ENCODE peak calls at places on chromosomes 1 and 21, in four cellular contexts. J is NT2/D1, T is fibroblast of lung, Y is mesendoderm. E is an unnamed sample. For H3K4me1, the result is how much of the 10 kb centered on the place peaks cover.

GRCh38 chr1:8133657-8134430 is 107.7 kb upstream of the ERRFI1 start:
- DNase-seq in J (no peak), T (peak), Y (no peak), E (peak)

GRCh38 chr1:245154429-245155185 is at the start of gene KIF26B:
- DNase-seq in J (no peak), T (peak), Y (peak), E (peak)

GRCh38 chr1:10380594-10381275 is 18.1 kb upstream of the PGD start:
- DNase-seq in J (no peak), T (peak), Y (no peak), E (peak)

GRCh38 chr1:164723296-164723731 is 164.3 kb downstream of the PBX1 start:
- DNase-seq in J (no peak), T (peak), Y (no peak), E (no peak)

GRCh38 chr1:37255111-37255795 is 219.1 kb upstream of the ZC3H12A start:
- DNase-seq in J (peak), T (no peak), Y (peak), E (peak)

GRCh38 chr1:117061986-117062415 is 1.9 kb downstream of the TTF2 start:
- DNase-seq in J (no peak), T (peak), Y (no peak), E (peak)

GRCh38 chr1:157580179-157580827 is 17.6 kb downstream of the FCRL4 start:
- DNase-seq in J (peak), T (peak), Y (peak), E (peak)

GRCh38 chr1:39683591-39684312 is 7.5 kb downstream of the HPCAL4 start:
- DNase-seq in J (no peak), T (no peak), Y (no peak), E (no peak)

GRCh38 chr1:98940680-98941079 is 64.0 kb downstream of the PLPPR5 start:
- DNase-seq in J (no peak), T (peak), Y (peak), E (peak)

GRCh38 chr1:159188375-159188788 is 16.3 kb upstream of the ACKR1 start:
- DNase-seq in J (peak), T (peak), Y (peak), E (peak)

GRCh38 chr1:236887081-236887480 is 92.0 kb downstream of the MTR start:
- DNase-seq in J (no peak), T (no peak), Y (no peak), E (no peak)

GRCh38 chr1:117372863-117373412 is 5.7 kb downstream of the MAN1A2 start:
- DNase-seq in J (no peak), T (peak), Y (no peak), E (no peak)

GRCh38 chr1:215794151-215794550 is 227.0 kb downstream of the KCTD3 start:
- DNase-seq in J (no peak), T (no peak), Y (no peak), E (no peak)

GRCh38 chr1:76153856-76154212 is 79.3 kb downstream of the ST6GALNAC3 start:
- DNase-seq in J (no peak), T (no peak), Y (no peak), E (no peak)

GRCh38 chr1:8706995-8707396 is 110.4 kb downstream of the RERE start:
- DNase-seq in J (no peak), T (peak), Y (peak), E (no peak)

GRCh38 chr21:33433001-33433400 is 29.8 kb downstream of the IFNGR2 start:
- DNase-seq in J (no peak), T (no peak), Y (no peak), E (no peak)

GRCh38 chr1:84836145-84836544 is 56.9 kb downstream of the LPAR3 start:
- DNase-seq in J (no peak), T (no peak), Y (no peak), E (no peak)

GRCh38 chr1:24109686-24110475 is 2.1 kb downstream of the MYOM3 start:
- DNase-seq in J (no peak), T (no peak), Y (no peak), E (no peak)
- H3K4me1 ChIP-seq in J (under half), T (under half), Y (under half), E (under half)

GRCh38 chr1:7008331-7008730 is 223.1 kb downstream of the CAMTA1 start:
- DNase-seq in J (no peak), T (no peak), Y (no peak), E (no peak)
- H3K9ac ChIP-seq in J (no peak), T (no peak), Y (no peak), E (no peak)

GRCh38 chr1:160621633-160622413 is 25.0 kb downstream of the SLAMF1 start:
- DNase-seq in J (no peak), T (no peak), Y (no peak), E (no peak)
- H3K4me1 ChIP-seq in J (under half), T (under half), Y (under half), E (under half)

GRCh38 chr1:16177306-16177705 is 21.4 kb upstream of the EPHA2 start:
- DNase-seq in J (no peak), T (no peak), Y (no peak), E (no peak)
- H3K9ac ChIP-seq in J (no peak), T (no peak), Y (no peak), E (no peak)

GRCh38 chr1:220767312-220768126 is 19.2 kb upstream of the MTARC1 start:
- DNase-seq in J (no peak), T (no peak), Y (no peak), E (no peak)

GRCh38 chr1:220759147-220759546 is 11.0 kb downstream of the MTARC2 start:
- DNase-seq in J (no peak), T (no peak), Y (no peak), E (no peak)

GRCh38 chr1:220764757-220765156 is 16.6 kb downstream of the MTARC2 start:
- DNase-seq in J (no peak), T (no peak), Y (no peak), E (no peak)

GRCh38 chr1:220761688-220762427 is 13.7 kb downstream of the MTARC2 start:
- DNase-seq in J (no peak), T (no peak), Y (no peak), E (no peak)
- H3K4me1 ChIP-seq in J (under half), T (under half), Y (under half), E (under half)